ENCODE peak calls at places on chromosome 12, in four cellular contexts. N, R, F and U are unnamed samples.

GRCh38 chr12:112252184-112252583 is 126.8 kb downstream of the TRAFD1 start:
- DNase-seq in N (no peak), R (no peak), F (no peak), U (peak; percentile 14)

GRCh38 chr12:78951746-78952532 is 87.4 kb downstream of the SYT1 start:
- DNase-seq in N (no peak), R (no peak), F (no peak), U (no peak)

GRCh38 chr12:77122236-77122635 is 56.9 kb upstream of the E2F7 start:
- DNase-seq in F (no peak), R (no peak), N (no peak), U (peak; percentile 57)

GRCh38 chr12:57162541-57163125 is 15.2 kb upstream of the LRP1-AS start:
- DNase-seq in R (no peak), F (no peak), N (no peak), U (no peak)

GRCh38 chr12:103580026-103580425 is 7.0 kb upstream of the STAB2 start:
- DNase-seq in N (no peak), F (no peak), R (no peak), U (peak; percentile 26)

GRCh38 chr12:113106361-113106760 is 29.2 kb downstream of the RASAL1 start:
- DNase-seq in N (no peak), F (no peak), R (no peak), U (no peak)

GRCh38 chr12:103909811-103910210 is 20.4 kb upstream of the HSP90B1 start:
- DNase-seq in F (no peak), R (no peak), N (no peak), U (no peak)

GRCh38 chr12:46179693-46180452 is 89.0 kb downstream of the SLC38A1 start:
- DNase-seq in R (no peak), F (no peak), N (no peak), U (no peak)

GRCh38 chr12:82015623-82016347 is 256.6 kb upstream of the PPFIA2 start:
- DNase-seq in N (no peak), R (no peak), F (no peak), U (no peak)

GRCh38 chr12:46908236-46908935 is 82.6 kb upstream of the SLC38A4 start:
- DNase-seq in N (no peak), R (no peak), F (no peak), U (peak; percentile 34)

GRCh38 chr12:117039891-117040309 is 59.3 kb downstream of the TESC start:
- DNase-seq in R (no peak), F (no peak), N (no peak), U (no peak)

GRCh38 chr12:62632521-62632920 is 165.9 kb downstream of the MON2 start:
- DNase-seq in F (no peak), R (peak; percentile 45), N (peak; percentile 12), U (peak; percentile 34)

GRCh38 chr12:82524636-82525035 is 162.1 kb upstream of the TMTC2 start:
- DNase-seq in F (no peak), R (no peak), N (no peak), U (no peak)

GRCh38 chr12:88272456-88272855 is 130.3 kb downstream of the TMTC3 start:
- DNase-seq in R (no peak), F (no peak), N (no peak), U (no peak)

GRCh38 chr12:11941601-11942360 is 129.0 kb upstream of the BCL2L14 start:
- DNase-seq in R (no peak), F (no peak), N (no peak), U (peak; percentile 51)

GRCh38 chr12:55965941-55966407 is at the start of gene PMEL:
- DNase-seq in N (no peak), R (peak; percentile 18), F (no peak), U (no peak)

GRCh38 chr12:1847411-1847810 is 27.0 kb downstream of the LRTM2 start:
- DNase-seq in F (peak; percentile 26), N (no peak), R (no peak), U (no peak)

GRCh38 chr12:122858171-122858570 is 22.9 kb downstream of the HIP1R start:
- DNase-seq in R (no peak), F (no peak), N (no peak), U (no peak)

GRCh38 chr12:125983094-125983783 is 918.0 kb downstream of the AACS start:
- DNase-seq in N (no peak), F (peak; percentile 89), R (peak; percentile 90), U (peak; percentile 91)

GRCh38 chr12:4892418-4892817 is 17.3 kb upstream of the KCNA1 start:
- DNase-seq in N (no peak), R (no peak), F (no peak), U (no peak)

GRCh38 chr12:128798543-128799341 is 25.0 kb downstream of the SLC15A4 start:
- DNase-seq in F (no peak), N (no peak), R (peak; percentile 34), U (no peak)

GRCh38 chr12:1801285-1801975 is 18.9 kb upstream of the LRTM2 start:
- DNase-seq in N (no peak), R (no peak), F (peak; percentile 27), U (no peak)

GRCh38 chr12:22899184-22899583 is 274.2 kb downstream of the ETNK1 start:
- DNase-seq in R (no peak), F (peak; percentile 56), N (no peak), U (no peak)

GRCh38 chr12:94663702-94664101 is 13.3 kb upstream of the TMCC3 start:
- DNase-seq in F (no peak), R (no peak), N (no peak), U (no peak)

GRCh38 chr12:81078469-81079196 is 754 bp downstream of the ACSS3 start:
- DNase-seq in N (no peak), F (no peak), R (peak; percentile 28), U (no peak)

GRCh38 chr12:8045952-8046944 is 13.7 kb downstream of the FOXJ2 start:
- DNase-seq in F (peak; percentile 84), N (peak; percentile 90), R (peak; percentile 86), U (peak; percentile 61)

DNA sequence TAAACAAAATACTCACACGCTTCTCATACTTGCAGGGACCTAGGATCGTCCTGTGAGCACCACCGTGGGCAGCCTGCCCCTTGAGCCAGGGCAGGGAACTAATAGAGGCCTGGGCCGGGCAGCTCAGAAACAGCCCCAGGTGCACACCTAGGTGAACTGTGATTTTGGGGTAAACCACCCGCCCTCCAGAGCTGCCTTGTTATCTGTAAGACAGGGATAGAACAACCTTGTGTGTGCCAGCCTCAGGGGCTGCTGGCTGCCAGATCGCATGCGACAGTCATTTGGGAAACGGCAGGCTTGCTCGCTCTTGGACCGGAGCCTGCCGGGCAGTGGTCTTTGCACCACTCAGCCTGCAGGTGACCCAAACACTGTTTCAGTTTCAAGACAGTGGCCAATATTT is 86.8 kb downstream of the ADGRD1 start:
- DNase-seq in N (no peak), R (no peak), F (no peak), U (no peak)
- TF ChIP-seq CTCF in N (no peak), R (no peak), F (no peak), U (no peak)

DNA sequence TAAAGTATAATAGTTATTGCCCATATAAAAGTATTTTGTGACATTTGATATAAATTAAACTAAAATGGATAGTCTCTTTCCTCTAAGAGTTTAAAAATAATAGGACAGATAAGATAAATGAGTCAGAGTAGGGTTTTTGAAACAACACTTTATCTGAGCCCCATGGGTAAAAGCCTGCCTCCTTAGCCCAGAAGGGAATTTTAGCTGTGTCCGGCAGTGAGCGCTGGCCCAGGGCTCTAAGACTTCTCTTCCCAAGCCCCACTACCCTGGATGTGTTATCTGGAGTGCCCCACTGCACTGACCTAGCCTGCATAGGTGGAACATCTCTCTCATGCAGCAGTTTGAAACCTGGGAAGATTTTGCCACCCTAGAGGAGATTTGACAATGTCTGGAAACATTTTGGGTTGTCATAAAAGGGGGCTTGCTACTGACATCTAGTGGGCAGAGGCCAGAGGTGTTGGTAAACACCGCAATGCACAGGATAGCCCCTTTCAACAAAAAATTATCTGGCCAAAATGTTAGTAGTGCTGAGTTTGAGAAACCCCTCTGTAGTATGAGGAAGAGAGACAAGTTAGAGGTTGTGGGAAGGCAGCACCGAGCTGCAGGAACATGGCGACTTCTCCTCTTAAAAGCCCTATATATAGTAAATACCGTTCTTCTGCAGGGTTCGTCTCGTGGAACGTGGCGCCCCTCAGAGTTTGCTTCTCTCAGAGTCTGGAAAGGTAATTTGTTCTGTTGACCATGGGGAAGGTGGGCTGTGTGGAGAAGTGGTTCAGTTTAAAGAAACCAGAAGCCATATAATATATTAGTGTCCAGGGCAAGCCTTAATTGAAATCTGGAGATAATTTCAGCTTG is 29.3 kb upstream of the ATF1 start:
- DNase-seq in N (no peak), F (no peak), R (peak; percentile 30), U (peak; percentile 26)
- TF ChIP-seq CTCF in N (peak; percentile 48), F (peak; percentile 89), R (peak; percentile 73), U (peak; percentile 71)

GRCh38 chr12:27828196-27828595 is 48.2 kb upstream of the MANSC4 start:
- DNase-seq in N (no peak), F (no peak), R (no peak), U (no peak)
- TF ChIP-seq CTCF in N (no peak), F (no peak), R (no peak), U (no peak)

DNA sequence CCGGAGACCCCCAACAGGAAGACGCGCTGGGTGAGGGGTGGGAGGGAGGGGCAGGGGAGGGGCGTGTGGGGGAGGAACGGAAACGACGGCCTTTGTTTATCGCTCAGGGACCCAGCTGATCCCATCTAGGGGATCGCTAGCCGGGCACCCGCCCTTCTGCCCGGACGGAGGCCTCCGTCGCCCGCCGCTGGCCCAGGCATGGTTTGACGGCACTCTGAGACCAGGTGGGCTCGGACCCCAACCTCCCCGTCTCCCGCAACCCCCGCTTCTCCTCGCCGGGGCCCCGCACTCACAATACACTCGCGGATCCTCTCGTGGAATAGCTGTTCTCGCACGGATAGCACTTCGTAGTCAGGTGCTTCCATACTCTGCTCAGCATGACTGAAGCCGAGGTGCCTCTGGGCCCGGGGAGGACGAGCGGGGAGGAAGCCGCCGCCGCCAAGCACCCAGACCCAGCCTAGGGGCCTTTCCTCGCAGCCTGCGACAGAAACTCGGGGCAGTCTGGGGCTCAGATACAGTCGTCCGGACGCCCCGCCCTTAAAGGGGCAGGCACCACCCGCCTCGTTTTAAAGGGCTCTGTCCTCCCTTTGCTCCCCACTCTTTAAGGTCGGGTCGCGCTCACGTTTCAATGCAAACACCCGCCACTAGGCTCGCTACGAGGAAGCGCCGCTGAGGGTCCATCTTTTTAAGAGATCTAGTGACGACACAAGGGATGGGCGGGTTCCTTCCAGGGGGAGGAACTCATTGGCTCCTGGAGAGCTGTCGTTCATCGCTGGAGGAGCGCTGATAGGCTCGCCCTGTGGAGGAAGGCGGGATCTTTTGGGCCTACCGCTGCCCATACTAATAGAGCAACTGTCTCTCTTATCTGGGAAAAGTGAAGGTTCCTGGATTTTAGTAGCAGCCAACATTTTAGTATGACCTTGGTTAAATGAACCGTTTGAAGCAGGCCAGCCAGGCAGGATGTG is at the start of gene LMBR1L:
- DNase-seq in R (peak; percentile 92), N (peak; percentile 96), F (peak; percentile 98), U (peak; percentile 100)
- TF ChIP-seq CTCF in R (peak; percentile 45), N (peak; percentile 53), F (peak; percentile 62), U (peak; percentile 47)

GRCh38 chr12:114245555-114245954 is 160.4 kb downstream of the TBX5 start:
- DNase-seq in R (no peak), F (no peak), N (no peak), U (no peak)
- TF ChIP-seq CTCF in R (no peak), F (no peak), N (no peak), U (no peak)

DNA sequence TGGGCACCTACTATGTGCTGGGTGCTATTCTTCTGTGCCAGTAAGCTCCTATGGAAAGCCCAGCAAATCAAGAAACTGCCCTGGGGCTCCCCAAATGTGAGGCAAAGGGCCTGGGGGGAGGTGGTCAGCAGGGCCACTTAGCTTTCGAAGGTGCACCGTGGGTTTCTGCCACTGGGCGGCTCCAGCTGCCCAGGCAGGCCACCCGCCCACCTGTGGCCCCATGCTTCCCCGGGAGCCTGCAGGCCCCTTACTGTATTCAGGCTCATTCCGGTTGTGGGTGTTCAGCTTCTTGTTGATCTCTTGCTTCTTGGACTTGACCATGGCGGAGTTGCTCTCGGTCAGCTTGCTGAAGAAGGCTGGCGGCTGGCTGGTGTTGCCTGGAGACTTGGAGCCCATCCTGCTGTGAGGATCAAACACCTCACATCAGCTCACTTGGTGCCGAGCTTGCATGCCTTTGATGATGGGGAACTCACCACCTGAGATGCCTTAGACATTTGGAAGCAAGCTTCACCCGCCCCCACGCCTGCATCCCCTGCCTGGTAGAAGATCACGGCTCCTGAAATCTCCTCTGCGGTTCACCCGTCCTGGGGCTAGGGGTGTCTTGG is 37.3 kb downstream of the RFLNA start:
- DNase-seq in F (no peak), R (no peak), N (no peak), U (no peak)
- TF ChIP-seq CTCF in F (peak; percentile 42), R (peak; percentile 25), N (no peak), U (no peak)